ENCODE peak calls at places on chromosome X, in six cellular contexts. R is GM12878, N is A549, F is HepG2, J is upper lobe of left lung, H is K562. Q is an unnamed sample. For H3K4me1, the result is how much of the 10 kb centered on the place peaks cover.

GRCh38 chrX:92224406-92224805 is 445.2 kb downstream of the PCDH11X start:
- ATAC-seq in J (no peak), F (no peak), R (no peak), N (no peak), H (no peak), Q (no peak)

GRCh38 chrX:106144755-106145639 is 23.1 kb upstream of the PWWP3B start:
- ATAC-seq in H (no peak), F (no peak), J (no peak), R (no peak), N (no peak), Q (no peak)

GRCh38 chrX:49041683-49042529 is 1.3 kb downstream of the TFE3 start:
- ATAC-seq in R (no peak), J (no peak), H (no peak), N (no peak), F (no peak), Q (no peak)

GRCh38 chrX:153643431-153644351 is 3.3 kb upstream of the DUSP9 start:
- ATAC-seq in J (no peak), F (no peak), N (peak), H (peak), R (no peak), Q (no peak)

GRCh38 chrX:40182095-40182494 is 84.3 kb upstream of the BCOR start:
- ATAC-seq in F (no peak), J (no peak), N (no peak), R (no peak), H (no peak), Q (no peak)

GRCh38 chrX:126799059-126799458 is 20.5 kb upstream of the PRR32 start:
- ATAC-seq in J (peak), R (no peak), N (no peak), F (no peak), H (no peak), Q (no peak)

GRCh38 chrX:27619459-27619858 is 29.3 kb downstream of the DCAF8L2 start:
- ATAC-seq in F (no peak), H (no peak), N (no peak), J (no peak), R (no peak), Q (no peak)

GRCh38 chrX:154836163-154836562 is 1.7 kb upstream of the SMIM9 start:
- ATAC-seq in R (no peak), N (no peak), H (peak), F (no peak), J (no peak), Q (no peak)

GRCh38 chrX:124260845-124261244 is 71.6 kb upstream of the TEX13D start:
- ATAC-seq in R (no peak), N (no peak), J (no peak), F (no peak), H (no peak), Q (no peak)

GRCh38 chrX:32448945-32449344 is 762.4 kb downstream of the DMD start:
- ATAC-seq in F (no peak), R (peak), J (no peak), H (no peak), N (no peak), Q (no peak)

GRCh38 chrX:129636175-129636681 is 18.5 kb downstream of the APLN start:
- ATAC-seq in R (no peak), F (peak), J (no peak), N (no peak), H (peak), Q (peak)

GRCh38 chrX:135429429-135429828 is 7.7 kb downstream of the SMIM10L2A start:
- ATAC-seq in F (no peak), H (no peak), J (no peak), N (no peak), R (no peak), Q (no peak)

GRCh38 chrX:47623540-47624027 is 3.9 kb upstream of the SYN1 start:
- ATAC-seq in J (no peak), N (peak), F (peak), H (peak), R (peak), Q (no peak)

GRCh38 chrX:52544147-52544840 is 27.4 kb upstream of the XAGE1B start:
- ATAC-seq in R (no peak), N (no peak), F (no peak), H (no peak), J (no peak), Q (no peak)

GRCh38 chrX:323721-324628 is 5.4 kb upstream of the GTPBP6 start:
- ATAC-seq in N (peak), R (peak), J (peak), F (peak), H (peak), Q (no peak)

GRCh38 chrX:100217547-100217946 is 192.5 kb downstream of the PCDH19 start:
- ATAC-seq in J (no peak), H (no peak), N (no peak), R (no peak), F (no peak), Q (no peak)

GRCh38 chrX:28850955-28851354 is 263.7 kb downstream of the IL1RAPL1 start:
- ATAC-seq in N (no peak), H (no peak), J (no peak), F (no peak), R (no peak), Q (no peak)

GRCh38 chrX:19747672-19748610 is 139.5 kb downstream of the SH3KBP1 start:
- ATAC-seq in R (peak), F (no peak), J (no peak), H (no peak), N (no peak), Q (no peak)

GRCh38 chrX:100615015-100615414 is 21.6 kb downstream of the TSPAN6 start:
- ATAC-seq in R (peak), F (peak), N (peak), J (no peak), H (peak), Q (no peak)

GRCh38 chrX:115233497-115234219 is at the start of gene LRCH2:
- ATAC-seq in F (no peak), R (peak), N (peak), J (peak), H (no peak), Q (peak)

GRCh38 chrX:3549442-3549875 is 164.0 kb downstream of the PRKX start:
- ATAC-seq in R (no peak), F (no peak), H (no peak), J (no peak), N (peak), Q (no peak)

GRCh38 chrX:1481636-1482529 is 29.2 kb upstream of the ASMTL start:
- ATAC-seq in H (peak), J (peak), N (peak), R (peak), F (peak), Q (peak)
- H3K27ac ChIP-seq in H (peak), J (peak), N (peak), R (peak), F (peak), Q (peak)

DNA sequence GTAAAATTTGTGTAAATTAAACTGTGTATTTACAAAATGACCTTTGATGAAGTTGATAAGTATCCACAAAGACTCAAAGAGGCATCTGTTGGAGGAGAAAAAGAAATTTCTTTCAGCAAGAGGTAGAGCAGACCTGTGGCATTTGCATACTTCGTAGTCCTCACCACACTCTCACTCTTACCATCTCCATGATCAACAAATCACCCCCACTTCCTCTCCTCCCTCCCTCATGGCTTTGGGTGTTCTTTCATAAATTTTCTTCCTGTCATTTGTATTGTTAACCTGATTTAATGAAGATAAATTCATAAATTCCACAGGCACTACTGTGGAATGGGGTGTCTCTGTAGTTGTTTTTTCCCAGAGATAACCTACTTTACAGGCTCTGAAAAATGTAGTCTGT is 366.5 kb downstream of the ZNF674 start:
- ATAC-seq in H (no peak), F (no peak), N (no peak), R (peak), J (no peak), Q (no peak)
- TF ChIP-seq EP300 in H (no peak), F (no peak), N (no peak), R (no peak), J (no peak), Q (no peak)

DNA sequence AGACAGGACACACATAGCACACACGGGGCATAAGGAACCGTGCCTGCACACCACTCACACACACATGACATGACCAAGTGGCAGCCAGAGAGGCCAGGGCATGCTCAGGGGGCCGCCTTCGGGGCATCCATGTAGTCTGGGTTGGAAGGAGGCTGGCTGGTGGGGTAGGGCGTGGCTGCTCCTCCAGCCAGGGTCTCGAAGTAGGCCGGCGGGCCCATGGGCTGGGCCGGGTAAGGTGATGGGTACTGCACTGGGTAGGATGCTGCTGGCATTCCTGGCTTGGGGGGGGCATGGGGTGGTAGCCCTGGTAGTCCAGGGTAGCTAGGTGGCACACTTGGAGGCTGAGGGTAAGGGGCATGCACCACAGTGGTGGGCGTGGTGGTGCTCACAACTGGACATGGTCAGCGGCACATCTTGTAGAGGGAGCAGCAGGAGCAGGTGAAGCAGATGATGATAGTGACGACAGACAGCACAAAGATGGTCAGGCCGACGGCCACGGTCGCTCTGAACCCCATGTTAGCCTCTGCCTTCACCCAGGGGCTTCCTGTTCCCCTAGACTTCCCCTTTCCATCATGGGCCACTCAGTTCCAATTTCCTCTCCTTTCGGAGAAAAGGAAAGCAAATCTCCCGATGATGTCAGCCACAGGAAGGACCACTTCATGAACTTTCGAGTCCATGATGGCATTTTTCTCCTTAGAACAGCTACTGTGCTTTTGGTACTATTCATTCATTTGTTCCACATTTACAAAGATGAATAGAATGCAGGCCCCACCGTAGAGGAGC is 10.9 kb upstream of the DDX3X start:
- ATAC-seq in R (no peak), H (no peak), J (no peak), N (no peak), F (no peak), Q (peak)
- H3K4me1 ChIP-seq in R (under half), H (under half), J (under half), N (under half), F (under half), Q (under half)

DNA sequence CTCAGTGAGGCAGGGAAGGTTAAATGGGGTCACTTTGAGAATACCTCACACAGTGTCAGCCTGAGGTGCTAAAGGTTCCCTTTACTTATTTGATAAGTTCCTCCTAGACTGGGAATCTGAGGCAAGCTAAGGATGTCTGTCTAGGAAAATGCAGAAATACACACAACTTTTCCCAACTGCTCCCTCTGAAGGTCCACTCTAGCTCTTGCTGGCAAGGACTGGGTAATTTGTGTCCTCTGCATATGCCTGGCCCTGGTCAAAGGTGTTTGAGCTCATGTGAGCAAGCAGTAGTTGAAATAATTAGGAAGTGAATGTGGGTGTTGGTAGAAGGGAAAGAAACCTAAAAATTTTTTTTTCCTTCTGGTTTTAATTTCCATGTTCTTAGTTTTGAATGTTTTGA is 21.3 kb downstream of the TXLNG start:
- ATAC-seq in N (peak), H (peak), J (no peak), F (peak), R (peak), Q (no peak)
- H3K27ac ChIP-seq in N (no peak), H (peak), J (peak), F (peak), R (no peak), Q (no peak)

Q was measured in gastroesophageal sphincter.